ENCODE peak calls at places on chromosomes 5 and 9, in seven cellular contexts. K is 8988T; F is left ventricle myocardium inferior; D is GM23338; I is stimulated activated CD4-positive, alpha-beta T cell treated with anti-CD3 and anti-CD28 coated beads, Interleukin-4, amount 100 ng/mL, for 1 hour; A is EL; N is NCI-H524 treated with DMSO at 0.1 percent for 48 hours. S is an unnamed sample.

GRCh38 chr5:154223320-154223719 is 32.8 kb downstream of the GALNT10 start:
- DNase-seq in K (no peak), F (no peak), D (no peak), I (no peak), A (no peak), N (no peak), S (no peak)

GRCh38 chr9:111108946-111109345 is 70.7 kb upstream of the LPAR1 start:
- DNase-seq in K (no peak), F (no peak), D (no peak), I (no peak), A (peak), N (no peak), S (no peak)

GRCh38 chr5:34709861-34710673 is 53.9 kb downstream of the RAI14 start:
- DNase-seq in K (no peak), F (no peak), D (no peak), I (no peak), A (peak), N (no peak), S (no peak)

GRCh38 chr9:2321523-2322148 is 300.0 kb upstream of the VLDLR start:
- DNase-seq in K (no peak), F (no peak), D (no peak), I (no peak), A (no peak), N (no peak), S (no peak)

GRCh38 chr5:172145870-172146747 is 41.9 kb downstream of the STK10 start:
- DNase-seq in K (no peak), F (no peak), D (no peak), I (no peak), A (no peak), N (no peak), S (no peak)

GRCh38 chr5:56200856-56201638 is 32.1 kb downstream of the ANKRD55 start:
- DNase-seq in K (peak), F (peak), D (peak), I (peak), A (peak), N (peak), S (no peak)

GRCh38 chr5:95861221-95861857 is 38.8 kb upstream of the GLRX start:
- DNase-seq in K (peak), F (peak), D (no peak), I (no peak), A (peak), N (no peak), S (peak)

GRCh38 chr9:109286981-109287380 is 33.9 kb downstream of the EPB41L4B start:
- DNase-seq in K (no peak), F (no peak), D (no peak), I (no peak), A (peak), N (no peak), S (no peak)

GRCh38 chr5:180523629-180524466 is 29.7 kb downstream of the CNOT6 start:
- DNase-seq in K (no peak), F (no peak), D (no peak), I (no peak), A (no peak), N (no peak), S (no peak)

GRCh38 chr5:147901555-147901954 is 4.8 kb downstream of the C5orf46 start:
- DNase-seq in K (no peak), F (no peak), D (peak), I (no peak), A (peak), N (no peak), S (no peak)

GRCh38 chr5:38509185-38509584 is 47.3 kb downstream of the LIFR start:
- DNase-seq in K (no peak), F (no peak), D (no peak), I (no peak), A (peak), N (no peak), S (no peak)

GRCh38 chr5:1554410-1554967 is 30.7 kb upstream of the LPCAT1 start:
- DNase-seq in K (no peak), F (no peak), D (no peak), I (no peak), A (no peak), N (no peak), S (no peak)

GRCh38 chr5:95216136-95216955 is 68.5 kb downstream of the MCTP1 start:
- DNase-seq in K (no peak), F (no peak), D (no peak), I (no peak), A (no peak), N (peak), S (no peak)

GRCh38 chr5:157167219-157167621 is 1.2 kb upstream of the GARIN3 start:
- DNase-seq in K (no peak), F (no peak), D (no peak), I (no peak), A (peak), N (no peak), S (no peak)

GRCh38 chr9:112380771-112381181 is 868 bp downstream of the HSDL2 start:
- DNase-seq in K (no peak), F (no peak), D (no peak), I (no peak), A (no peak), N (no peak), S (no peak)

GRCh38 chr5:42397267-42397666 is 26.0 kb upstream of the GHR start:
- DNase-seq in K (no peak), F (peak), D (no peak), I (no peak), A (no peak), N (no peak), S (no peak)

GRCh38 chr9:127783111-127783621 is 2.7 kb upstream of the CDK9 start:
- DNase-seq in K (no peak), F (peak), D (no peak), I (peak), A (no peak), N (no peak), S (peak)

GRCh38 chr5:14593326-14594036 is 11.9 kb downstream of the OTULINL start:
- DNase-seq in K (no peak), F (no peak), D (no peak), I (no peak), A (peak), N (no peak), S (no peak)

GRCh38 chr5:72517961-72518690 is 10.9 kb upstream of the ZNF366 start:
- DNase-seq in K (no peak), F (peak), D (no peak), I (no peak), A (no peak), N (no peak), S (no peak)